ENCODE peak calls at places on chromosomes 1 and 21, in ten cellular contexts. L, Q, S, W, O, P, B, J, R and Y are unnamed samples.
A peak's percentile ranks its signal among the peaks of the same experiment; 100 is the strongest.

GRCh38 chr1:55039342-55040082 is at the start of gene PCSK9:
- DNase-seq in L (no peak), Q (no peak), S (peak; percentile 78), W (no peak), O (no peak), P (no peak), B (no peak), J (peak; percentile 71), R (peak; percentile 86), Y (no peak)

GRCh38 chr21:24955275-24955961 is 651.9 kb downstream of the MRPL39 start:
- DNase-seq in L (no peak), Q (no peak), S (no peak), W (no peak), O (no peak), P (no peak), B (peak; percentile 33), J (no peak), R (peak; percentile 1), Y (no peak)

GRCh38 chr1:193211539-193211938 is 25.1 kb upstream of the B3GALT2 start:
- DNase-seq in L (no peak), Q (no peak), S (peak; percentile 96), W (no peak), O (no peak), P (peak; percentile 34), B (no peak), J (no peak), R (peak; percentile 41), Y (no peak)

GRCh38 chr1:24695202-24695974 is 49.9 kb upstream of the CLIC4 start:
- DNase-seq in L (no peak), Q (peak; percentile 23), S (no peak), W (no peak), O (peak; percentile 54), P (no peak), B (no peak), J (no peak), R (peak; percentile 17), Y (no peak)

GRCh38 chr1:38925381-38925780 is 16.2 kb downstream of the RHBDL2 start:
- DNase-seq in L (no peak), Q (no peak), S (no peak), W (no peak), O (no peak), P (no peak), B (no peak), J (no peak), R (no peak), Y (no peak)

GRCh38 chr1:157682710-157683437 is 17.7 kb downstream of the FCRL3 start:
- DNase-seq in L (no peak), Q (no peak), S (no peak), W (no peak), O (no peak), P (no peak), B (no peak), J (no peak), R (no peak), Y (no peak)

GRCh38 chr1:184973308-184974085 is 811 bp downstream of the NIBAN1 start:
- DNase-seq in L (peak; percentile 72), Q (peak; percentile 41), S (peak; percentile 65), W (peak; percentile 66), O (peak; percentile 73), P (no peak), B (peak; percentile 37), J (peak; percentile 55), R (peak; percentile 55), Y (peak; percentile 54)

GRCh38 chr1:230285351-230285750 is 140.8 kb downstream of the PGBD5 start:
- DNase-seq in L (no peak), Q (no peak), S (no peak), W (no peak), O (no peak), P (no peak), B (no peak), J (no peak), R (no peak), Y (no peak)

GRCh38 chr1:110425196-110425595 is 17.7 kb upstream of the LAMTOR5 start:
- DNase-seq in L (no peak), Q (no peak), S (no peak), W (no peak), O (no peak), P (no peak), B (no peak), J (no peak), R (no peak), Y (no peak)